ENCODE peak calls at places on chromosomes 11 and 22, in eight cellular contexts. One of them, this sample, is unnamed.

GRCh38 chr22:28759861-28760560 is 12.5 kb upstream of the CCDC117 start:
- DNase-seq in IMR-90: peak; percentile 18
- DNase-seq in body of pancreas: no peak
- DNase-seq in neural progenitor cell: peak; percentile 28
- DNase-seq in colonic mucosa: no peak
- DNase-seq in cardiac muscle cell: no peak
- DNase-seq in uterus: no peak
- DNase-seq in HepG2: peak; percentile 96
- DNase-seq in this sample: no peak

GRCh38 chr11:118003456-118003855 is 17.3 kb downstream of the IL10RA start:
- DNase-seq in IMR-90: no peak
- DNase-seq in body of pancreas: no peak
- DNase-seq in neural progenitor cell: no peak
- DNase-seq in colonic mucosa: no peak
- DNase-seq in cardiac muscle cell: no peak
- DNase-seq in uterus: no peak
- DNase-seq in HepG2: no peak
- DNase-seq in this sample: no peak

GRCh38 chr11:93116641-93117577 is 80.9 kb downstream of the SLC36A4 start:
- DNase-seq in IMR-90: peak; percentile 44
- DNase-seq in body of pancreas: no peak
- DNase-seq in neural progenitor cell: peak; percentile 52
- DNase-seq in colonic mucosa: peak; percentile 92
- DNase-seq in cardiac muscle cell: no peak
- DNase-seq in uterus: no peak
- DNase-seq in HepG2: no peak
- DNase-seq in this sample: no peak

GRCh38 chr22:20464096-20464614 is 26.5 kb upstream of the SCARF2 start:
- DNase-seq in IMR-90: no peak
- DNase-seq in body of pancreas: no peak
- DNase-seq in neural progenitor cell: no peak
- DNase-seq in colonic mucosa: no peak
- DNase-seq in cardiac muscle cell: no peak
- DNase-seq in uterus: no peak
- DNase-seq in HepG2: no peak
- DNase-seq in this sample: no peak

GRCh38 chr11:73760066-73760679 is 701 bp downstream of the RAB6A start:
- DNase-seq in IMR-90: peak; percentile 11
- DNase-seq in body of pancreas: peak; percentile 39
- DNase-seq in neural progenitor cell: peak; percentile 55
- DNase-seq in colonic mucosa: peak; percentile 65
- DNase-seq in cardiac muscle cell: peak; percentile 52
- DNase-seq in uterus: peak; percentile 58
- DNase-seq in HepG2: no peak
- DNase-seq in this sample: peak; percentile 62

GRCh38 chr11:64723117-64723906 is at the start of gene NRXN2:
- DNase-seq in IMR-90: peak; percentile 70
- DNase-seq in body of pancreas: peak; percentile 82
- DNase-seq in neural progenitor cell: peak; percentile 94
- DNase-seq in colonic mucosa: peak; percentile 81
- DNase-seq in cardiac muscle cell: peak; percentile 85
- DNase-seq in uterus: peak; percentile 87
- DNase-seq in HepG2: peak; percentile 34
- DNase-seq in this sample: peak; percentile 81

GRCh38 chr11:74072721-74073120 is 63.8 kb upstream of the UCP3 start:
- DNase-seq in IMR-90: no peak
- DNase-seq in body of pancreas: no peak
- DNase-seq in neural progenitor cell: no peak
- DNase-seq in colonic mucosa: no peak
- DNase-seq in cardiac muscle cell: no peak
- DNase-seq in uterus: no peak
- DNase-seq in HepG2: no peak
- DNase-seq in this sample: no peak

GRCh38 chr22:29773233-29773632 is 6.1 kb downstream of the UQCR10 start:
- DNase-seq in IMR-90: peak; percentile 61
- DNase-seq in body of pancreas: no peak
- DNase-seq in neural progenitor cell: no peak
- DNase-seq in colonic mucosa: no peak
- DNase-seq in cardiac muscle cell: peak; percentile 9
- DNase-seq in uterus: no peak
- DNase-seq in HepG2: no peak
- DNase-seq in this sample: no peak

GRCh38 chr11:6755303-6755952 is 16.3 kb downstream of the OR2AG2 start:
- DNase-seq in IMR-90: peak; percentile 34
- DNase-seq in body of pancreas: peak; percentile 28
- DNase-seq in neural progenitor cell: peak; percentile 67
- DNase-seq in colonic mucosa: peak; percentile 43
- DNase-seq in cardiac muscle cell: peak; percentile 57
- DNase-seq in uterus: no peak
- DNase-seq in HepG2: peak; percentile 10
- DNase-seq in this sample: no peak

GRCh38 chr11:126840201-126840886 is 160.2 kb downstream of the KIRREL3 start:
- DNase-seq in IMR-90: peak; percentile 69
- DNase-seq in body of pancreas: no peak
- DNase-seq in neural progenitor cell: no peak
- DNase-seq in colonic mucosa: no peak
- DNase-seq in cardiac muscle cell: peak; percentile 13
- DNase-seq in uterus: no peak
- DNase-seq in HepG2: no peak
- DNase-seq in this sample: no peak

GRCh38 chr11:43802509-43802908 is 78.1 kb upstream of the ALKBH3 start:
- DNase-seq in IMR-90: peak; percentile 16
- DNase-seq in body of pancreas: no peak
- DNase-seq in neural progenitor cell: no peak
- DNase-seq in colonic mucosa: no peak
- DNase-seq in cardiac muscle cell: peak; percentile 25
- DNase-seq in uterus: no peak
- DNase-seq in HepG2: peak; percentile 7
- DNase-seq in this sample: no peak

DNA sequence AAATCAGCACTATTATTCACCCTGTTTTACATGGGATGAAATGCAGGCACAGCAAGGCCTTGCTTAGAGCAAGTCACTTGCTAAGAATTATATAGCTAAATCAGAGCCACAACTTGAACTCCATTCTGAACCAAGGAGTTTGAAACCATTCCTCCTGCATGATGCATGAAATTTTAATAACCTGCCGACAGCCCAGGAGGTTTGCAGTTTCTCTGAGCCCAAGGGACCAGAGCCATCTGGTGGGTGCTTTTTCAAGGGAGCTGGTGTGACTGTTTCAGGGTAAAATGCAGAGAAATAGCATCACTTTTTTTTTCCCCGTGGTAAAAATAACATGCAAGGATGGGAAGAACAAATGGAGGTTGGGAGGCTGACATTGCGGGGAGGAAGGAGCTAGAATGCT is 22.9 kb downstream of the NAV2 start:
- DNase-seq in IMR-90: peak; percentile 75
- DNase-seq in body of pancreas: no peak
- DNase-seq in neural progenitor cell: no peak
- DNase-seq in colonic mucosa: no peak
- DNase-seq in cardiac muscle cell: peak; percentile 30
- DNase-seq in uterus: no peak
- DNase-seq in HepG2: no peak
- DNase-seq in this sample: no peak
- TF ChIP-seq CTCF in IMR-90: peak; percentile 49
- TF ChIP-seq CTCF in body of pancreas: no peak
- TF ChIP-seq CTCF in neural progenitor cell: no peak
- TF ChIP-seq CTCF in colonic mucosa: no peak
- TF ChIP-seq CTCF in cardiac muscle cell: peak; percentile 23
- TF ChIP-seq CTCF in uterus: peak; percentile 34
- TF ChIP-seq CTCF in HepG2: no peak
- TF ChIP-seq CTCF in this sample: peak; percentile 50

GRCh38 chr11:48055292-48056132 is 75.2 kb downstream of the PTPRJ start:
- DNase-seq in IMR-90: peak; percentile 47
- DNase-seq in body of pancreas: peak; percentile 54
- DNase-seq in neural progenitor cell: no peak
- DNase-seq in colonic mucosa: peak; percentile 71
- DNase-seq in cardiac muscle cell: peak; percentile 33
- DNase-seq in uterus: no peak
- DNase-seq in HepG2: peak; percentile 34
- DNase-seq in this sample: no peak
- H3K4me1 ChIP-seq in IMR-90: peaks cover 22% of the 10 kb centered on the region
- H3K4me1 ChIP-seq in body of pancreas: peaks cover 31% of the 10 kb centered on the region
- H3K4me1 ChIP-seq in neural progenitor cell: peaks cover 25% of the 10 kb centered on the region
- H3K4me1 ChIP-seq in colonic mucosa: peaks cover 26% of the 10 kb centered on the region
- H3K4me1 ChIP-seq in cardiac muscle cell: peaks cover 13% of the 10 kb centered on the region
- H3K4me1 ChIP-seq in uterus: no peaks in the 10 kb centered on the region
- H3K4me1 ChIP-seq in HepG2: peaks cover 25% of the 10 kb centered on the region
- H3K4me1 ChIP-seq in this sample: no peaks in the 10 kb centered on the region

DNA sequence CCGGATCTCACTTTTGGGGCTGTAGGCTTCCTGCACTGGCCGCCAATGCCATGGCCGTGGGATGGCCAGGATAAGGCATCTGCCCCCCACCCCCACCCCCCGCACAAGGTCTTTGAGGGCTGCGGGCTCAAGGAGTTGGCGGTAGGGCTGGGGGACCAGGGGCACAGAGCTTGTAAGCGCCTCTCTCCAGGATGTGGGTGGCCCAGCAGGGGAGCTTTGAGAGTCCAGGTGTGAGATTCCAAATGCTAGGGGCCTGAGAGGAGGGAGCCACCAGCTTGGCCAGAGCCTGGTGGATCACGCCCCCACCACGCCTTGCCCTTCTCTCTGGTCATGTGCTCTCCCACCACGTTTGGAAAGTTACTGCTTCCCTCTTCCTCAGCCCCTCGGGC is 5.0 kb downstream of the CD81 start:
- DNase-seq in IMR-90: no peak
- DNase-seq in body of pancreas: no peak
- DNase-seq in neural progenitor cell: no peak
- DNase-seq in colonic mucosa: no peak
- DNase-seq in cardiac muscle cell: no peak
- DNase-seq in uterus: peak; percentile 25
- DNase-seq in HepG2: no peak
- DNase-seq in this sample: no peak
- H3K27ac ChIP-seq in IMR-90: no peak overlapping the region
- H3K27ac ChIP-seq in body of pancreas: peak overlapping the region; percentile 83
- H3K27ac ChIP-seq in neural progenitor cell: no peak overlapping the region
- H3K27ac ChIP-seq in colonic mucosa: peak overlapping the region; percentile 72
- H3K27ac ChIP-seq in cardiac muscle cell: peak overlapping the region; percentile 86
- H3K27ac ChIP-seq in uterus: peak overlapping the region; percentile 99
- H3K27ac ChIP-seq in HepG2: no peak overlapping the region
- H3K27ac ChIP-seq in this sample: peak overlapping the region; percentile 100

DNA sequence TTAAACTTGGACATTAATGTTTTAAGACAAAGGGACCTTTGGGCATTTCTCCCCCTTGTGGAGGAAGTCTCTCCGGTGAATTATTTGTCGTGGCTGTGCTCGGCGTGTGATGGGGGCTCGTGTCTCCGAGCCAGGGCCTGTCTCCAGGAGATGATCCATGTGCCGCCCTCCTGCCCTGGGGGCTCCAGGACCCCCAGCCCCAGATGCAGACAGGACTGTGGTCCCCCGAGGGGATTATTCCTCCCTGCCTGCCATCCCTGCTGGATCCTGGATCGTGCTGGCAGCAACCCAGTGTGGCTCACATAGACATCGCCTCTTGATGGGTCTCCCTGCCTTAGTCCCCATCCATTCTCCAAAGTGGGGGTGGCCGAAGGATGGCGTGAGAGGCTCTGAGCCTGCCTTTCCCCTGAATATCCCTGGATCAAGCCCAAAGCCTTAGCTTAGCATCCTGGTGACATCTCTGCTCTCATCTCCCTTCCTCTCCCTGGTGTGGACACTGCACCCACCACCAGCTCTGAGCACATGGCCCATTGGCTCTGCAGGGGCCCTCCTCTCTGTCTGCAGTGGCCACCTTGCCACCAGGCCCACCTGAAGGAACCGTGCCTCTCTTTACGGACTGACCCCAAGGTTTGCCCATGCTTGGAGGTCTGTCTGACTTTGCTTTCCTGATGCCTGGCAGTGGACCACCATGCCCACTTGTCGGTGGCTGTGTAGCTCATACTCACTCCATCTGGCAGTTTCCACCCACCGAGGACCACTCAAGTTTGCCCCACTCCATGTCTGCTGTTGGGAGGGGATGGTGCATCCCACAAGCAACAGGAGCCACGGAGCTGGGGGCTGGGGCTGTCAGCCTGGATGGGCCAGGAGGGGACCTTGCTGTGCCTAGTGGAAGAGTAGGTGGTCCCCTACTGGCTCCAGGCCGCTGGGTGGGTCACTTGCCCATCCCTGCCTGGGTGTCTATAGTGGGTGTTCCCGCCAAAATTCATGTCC is 56.7 kb downstream of the SMIM38 start:
- DNase-seq in IMR-90: no peak
- DNase-seq in body of pancreas: no peak
- DNase-seq in neural progenitor cell: peak; percentile 34
- DNase-seq in colonic mucosa: no peak
- DNase-seq in cardiac muscle cell: no peak
- DNase-seq in uterus: no peak
- DNase-seq in HepG2: no peak
- DNase-seq in this sample: no peak
- TF ChIP-seq CTCF in IMR-90: peak; percentile 33
- TF ChIP-seq CTCF in body of pancreas: no peak
- TF ChIP-seq CTCF in neural progenitor cell: peak; percentile 43
- TF ChIP-seq CTCF in colonic mucosa: no peak
- TF ChIP-seq CTCF in cardiac muscle cell: peak; percentile 40
- TF ChIP-seq CTCF in uterus: no peak
- TF ChIP-seq CTCF in HepG2: peak; percentile 41
- TF ChIP-seq CTCF in this sample: peak; percentile 56

GRCh38 chr11:102422817-102423725 is 29.5 kb downstream of the TMEM123 start:
- DNase-seq in IMR-90: no peak
- DNase-seq in body of pancreas: no peak
- DNase-seq in neural progenitor cell: peak; percentile 33
- DNase-seq in colonic mucosa: no peak
- DNase-seq in cardiac muscle cell: no peak
- DNase-seq in uterus: no peak
- DNase-seq in HepG2: no peak
- DNase-seq in this sample: no peak

GRCh38 chr11:102419181-102419580 is 33.4 kb downstream of the TMEM123 start:
- DNase-seq in IMR-90: no peak
- DNase-seq in body of pancreas: no peak
- DNase-seq in neural progenitor cell: no peak
- DNase-seq in colonic mucosa: no peak
- DNase-seq in cardiac muscle cell: no peak
- DNase-seq in uterus: no peak
- DNase-seq in HepG2: no peak
- DNase-seq in this sample: no peak

GRCh38 chr11:102416974-102417373 is 35.6 kb downstream of the TMEM123 start:
- DNase-seq in IMR-90: no peak
- DNase-seq in body of pancreas: no peak
- DNase-seq in neural progenitor cell: no peak
- DNase-seq in colonic mucosa: no peak
- DNase-seq in cardiac muscle cell: no peak
- DNase-seq in uterus: no peak
- DNase-seq in HepG2: no peak
- DNase-seq in this sample: no peak

GRCh38 chr11:102420547-102420946 is 32.0 kb downstream of the TMEM123 start:
- DNase-seq in IMR-90: no peak
- DNase-seq in body of pancreas: no peak
- DNase-seq in neural progenitor cell: no peak
- DNase-seq in colonic mucosa: no peak
- DNase-seq in cardiac muscle cell: no peak
- DNase-seq in uterus: no peak
- DNase-seq in HepG2: no peak
- DNase-seq in this sample: no peak

GRCh38 chr11:102421262-102421661 is 31.3 kb downstream of the TMEM123 start:
- DNase-seq in IMR-90: no peak
- DNase-seq in body of pancreas: no peak
- DNase-seq in neural progenitor cell: no peak
- DNase-seq in colonic mucosa: no peak
- DNase-seq in cardiac muscle cell: no peak
- DNase-seq in uterus: no peak
- DNase-seq in HepG2: no peak
- DNase-seq in this sample: no peak
- H3K4me1 ChIP-seq in IMR-90: no peaks in the 10 kb centered on the region
- H3K4me1 ChIP-seq in body of pancreas: peaks cover 19% of the 10 kb centered on the region
- H3K4me1 ChIP-seq in neural progenitor cell: peaks cover 19% of the 10 kb centered on the region
- H3K4me1 ChIP-seq in colonic mucosa: no peaks in the 10 kb centered on the region
- H3K4me1 ChIP-seq in cardiac muscle cell: peaks cover 6% of the 10 kb centered on the region
- H3K4me1 ChIP-seq in uterus: no peaks in the 10 kb centered on the region
- H3K4me1 ChIP-seq in HepG2: peaks cover 71% of the 10 kb centered on the region
- H3K4me1 ChIP-seq in this sample: no peaks in the 10 kb centered on the region

GRCh38 chr22:38262051-38262795 is 10.6 kb downstream of the TMEM184B start:
- DNase-seq in IMR-90: no peak
- DNase-seq in body of pancreas: peak; percentile 67
- DNase-seq in neural progenitor cell: peak; percentile 65
- DNase-seq in colonic mucosa: peak; percentile 74
- DNase-seq in cardiac muscle cell: no peak
- DNase-seq in uterus: peak; percentile 57
- DNase-seq in HepG2: peak; percentile 54
- DNase-seq in this sample: no peak
- H3K27ac ChIP-seq in IMR-90: no peak overlapping the region
- H3K27ac ChIP-seq in body of pancreas: peak overlapping the region; percentile 16
- H3K27ac ChIP-seq in neural progenitor cell: peak overlapping the region; percentile 85
- H3K27ac ChIP-seq in colonic mucosa: peak overlapping the region; percentile 28
- H3K27ac ChIP-seq in cardiac muscle cell: peak overlapping the region; percentile 82
- H3K27ac ChIP-seq in uterus: peak overlapping the region; percentile 80
- H3K27ac ChIP-seq in HepG2: peak overlapping the region; percentile 73
- H3K27ac ChIP-seq in this sample: peak overlapping the region; percentile 71